ENCODE peak calls at places on chromosomes 13 and 19, in five cellular contexts. One of them, this sample, is unnamed. For H3K4me1, the result is how much of the 10 kb centered on the place peaks cover.

GRCh38 chr13:94546071-94546839 is 49.7 kb downstream of the TGDS start:
- DNase-seq in vagina: no peak
- DNase-seq in tibial nerve: no peak
- DNase-seq in stomach: no peak
- DNase-seq in uterus: no peak
- DNase-seq in this sample: no peak

GRCh38 chr19:55650602-55651230 is 2.7 kb downstream of the CCDC106 start:
- DNase-seq in vagina: no peak
- DNase-seq in tibial nerve: no peak
- DNase-seq in stomach: no peak
- DNase-seq in uterus: no peak
- DNase-seq in this sample: no peak

GRCh38 chr13:51858433-51859247 is 3.1 kb upstream of the CCDC70 start:
- DNase-seq in vagina: no peak
- DNase-seq in tibial nerve: no peak
- DNase-seq in stomach: no peak
- DNase-seq in uterus: no peak
- DNase-seq in this sample: no peak

GRCh38 chr19:29404951-29405727 is 120.7 kb upstream of the VSTM2B start:
- DNase-seq in vagina: no peak
- DNase-seq in tibial nerve: no peak
- DNase-seq in stomach: no peak
- DNase-seq in uterus: peak
- DNase-seq in this sample: no peak

GRCh38 chr13:24053505-24054251 is 106.8 kb upstream of the SPATA13 start:
- DNase-seq in vagina: no peak
- DNase-seq in tibial nerve: no peak
- DNase-seq in stomach: peak
- DNase-seq in uterus: peak
- DNase-seq in this sample: peak

GRCh38 chr19:5954293-5954692 is 23.6 kb downstream of the RANBP3 start:
- DNase-seq in vagina: no peak
- DNase-seq in tibial nerve: no peak
- DNase-seq in stomach: no peak
- DNase-seq in uterus: no peak
- DNase-seq in this sample: no peak

GRCh38 chr19:5850743-5851293 is 431 bp downstream of the FUT3 start:
- DNase-seq in vagina: no peak
- DNase-seq in tibial nerve: no peak
- DNase-seq in stomach: peak
- DNase-seq in uterus: peak
- DNase-seq in this sample: no peak

GRCh38 chr19:15498910-15499309 is 9.4 kb upstream of the CYP4F22 start:
- DNase-seq in vagina: no peak
- DNase-seq in tibial nerve: no peak
- DNase-seq in stomach: no peak
- DNase-seq in uterus: no peak
- DNase-seq in this sample: no peak

GRCh38 chr19:2804156-2805004 is 15.3 kb upstream of the ZNF554 start:
- DNase-seq in vagina: no peak
- DNase-seq in tibial nerve: no peak
- DNase-seq in stomach: no peak
- DNase-seq in uterus: no peak
- DNase-seq in this sample: no peak

GRCh38 chr13:78121459-78122348 is 203.1 kb upstream of the EDNRB start:
- DNase-seq in vagina: no peak
- DNase-seq in tibial nerve: no peak
- DNase-seq in stomach: peak
- DNase-seq in uterus: peak
- DNase-seq in this sample: no peak

GRCh38 chr19:49930483-49931011 is 1.2 kb upstream of the NUP62 start:
- DNase-seq in vagina: no peak
- DNase-seq in tibial nerve: no peak
- DNase-seq in stomach: no peak
- DNase-seq in uterus: peak
- DNase-seq in this sample: no peak

GRCh38 chr19:44984005-44984404 is 17.3 kb upstream of the RELB start:
- DNase-seq in vagina: no peak
- DNase-seq in tibial nerve: no peak
- DNase-seq in stomach: no peak
- DNase-seq in uterus: no peak
- DNase-seq in this sample: no peak

GRCh38 chr19:15562861-15563260 is 52.2 kb upstream of the CYP4F8 start:
- DNase-seq in vagina: no peak
- DNase-seq in tibial nerve: no peak
- DNase-seq in stomach: no peak
- DNase-seq in uterus: no peak
- DNase-seq in this sample: no peak

GRCh38 chr13:34207334-34207733 is 389.4 kb downstream of the RFC3 start:
- DNase-seq in vagina: no peak
- DNase-seq in tibial nerve: no peak
- DNase-seq in stomach: no peak
- DNase-seq in uterus: no peak
- DNase-seq in this sample: peak

GRCh38 chr13:49421391-49421790 is 22.5 kb downstream of the CAB39L start:
- DNase-seq in vagina: no peak
- DNase-seq in tibial nerve: no peak
- DNase-seq in stomach: no peak
- DNase-seq in uterus: no peak
- DNase-seq in this sample: no peak

GRCh38 chr13:43306364-43306763 is 283.0 kb downstream of the DNAJC15 start:
- DNase-seq in vagina: no peak
- DNase-seq in tibial nerve: no peak
- DNase-seq in stomach: no peak
- DNase-seq in uterus: no peak
- DNase-seq in this sample: no peak

GRCh38 chr13:43305416-43305815 is 282.0 kb downstream of the DNAJC15 start:
- DNase-seq in vagina: no peak
- DNase-seq in tibial nerve: no peak
- DNase-seq in stomach: no peak
- DNase-seq in uterus: no peak
- DNase-seq in this sample: no peak

GRCh38 chr13:43309301-43309700 is 285.9 kb downstream of the DNAJC15 start:
- DNase-seq in vagina: no peak
- DNase-seq in tibial nerve: no peak
- DNase-seq in stomach: no peak
- DNase-seq in uterus: no peak
- DNase-seq in this sample: no peak

GRCh38 chr13:43307221-43307920 is 284.0 kb downstream of the DNAJC15 start:
- DNase-seq in vagina: no peak
- DNase-seq in tibial nerve: no peak
- DNase-seq in stomach: no peak
- DNase-seq in uterus: no peak
- DNase-seq in this sample: no peak

GRCh38 chr13:43307921-43308433 is 284.6 kb downstream of the DNAJC15 start:
- DNase-seq in vagina: no peak
- DNase-seq in tibial nerve: peak
- DNase-seq in stomach: peak
- DNase-seq in uterus: peak
- DNase-seq in this sample: peak
- H3K4me1 ChIP-seq in vagina: under half
- H3K4me1 ChIP-seq in tibial nerve: under half
- H3K4me1 ChIP-seq in stomach: under half
- H3K4me1 ChIP-seq in uterus: under half
- H3K4me1 ChIP-seq in this sample: under half

GRCh38 chr19:19662344-19662743 is 1.1 kb downstream of the ATP13A1 start:
- DNase-seq in vagina: no peak
- DNase-seq in tibial nerve: no peak
- DNase-seq in stomach: no peak
- DNase-seq in uterus: no peak
- DNase-seq in this sample: no peak
- H3K27ac ChIP-seq in vagina: no peak
- H3K27ac ChIP-seq in tibial nerve: no peak
- H3K27ac ChIP-seq in stomach: peak
- H3K27ac ChIP-seq in uterus: no peak
- H3K27ac ChIP-seq in this sample: no peak

GRCh38 chr19:4375620-4376228 is 24.6 kb downstream of the SH3GL1 start:
- DNase-seq in vagina: no peak
- DNase-seq in tibial nerve: no peak
- DNase-seq in stomach: no peak
- DNase-seq in uterus: peak
- DNase-seq in this sample: no peak
- TF ChIP-seq CTCF in vagina: no peak
- TF ChIP-seq CTCF in tibial nerve: peak
- TF ChIP-seq CTCF in stomach: no peak
- TF ChIP-seq CTCF in uterus: peak
- TF ChIP-seq CTCF in this sample: peak

GRCh38 chr13:80215368-80215767 is 125.6 kb downstream of the SPRY2 start:
- DNase-seq in vagina: no peak
- DNase-seq in tibial nerve: no peak
- DNase-seq in stomach: no peak
- DNase-seq in uterus: no peak
- DNase-seq in this sample: no peak
- H3K4me1 ChIP-seq in vagina: under half
- H3K4me1 ChIP-seq in tibial nerve: under half
- H3K4me1 ChIP-seq in stomach: under half
- H3K4me1 ChIP-seq in uterus: under half
- H3K4me1 ChIP-seq in this sample: under half

DNA sequence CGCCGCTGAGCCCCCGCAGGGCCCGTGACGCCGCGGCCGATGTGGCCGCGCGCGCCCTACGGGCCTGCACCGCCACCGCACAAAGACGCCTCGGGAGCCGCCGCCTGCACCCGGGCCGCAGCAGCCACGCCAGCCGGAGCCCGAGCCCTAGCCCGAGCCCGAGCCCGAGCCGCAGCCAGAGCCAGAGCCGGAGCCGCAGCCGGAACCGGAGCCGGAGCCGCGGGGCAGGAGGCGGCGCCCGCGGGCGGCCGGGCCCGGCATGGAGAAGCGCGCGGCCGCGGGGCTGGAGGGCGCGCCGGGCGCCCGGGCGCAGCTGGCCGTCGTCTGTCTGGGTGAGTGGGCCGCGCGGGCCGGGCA is 375 bp downstream of the LRP3 start:
- DNase-seq in vagina: no peak
- DNase-seq in tibial nerve: no peak
- DNase-seq in stomach: no peak
- DNase-seq in uterus: no peak
- DNase-seq in this sample: no peak
- H3K27ac ChIP-seq in vagina: peak
- H3K27ac ChIP-seq in tibial nerve: no peak
- H3K27ac ChIP-seq in stomach: no peak
- H3K27ac ChIP-seq in uterus: peak
- H3K27ac ChIP-seq in this sample: no peak

DNA sequence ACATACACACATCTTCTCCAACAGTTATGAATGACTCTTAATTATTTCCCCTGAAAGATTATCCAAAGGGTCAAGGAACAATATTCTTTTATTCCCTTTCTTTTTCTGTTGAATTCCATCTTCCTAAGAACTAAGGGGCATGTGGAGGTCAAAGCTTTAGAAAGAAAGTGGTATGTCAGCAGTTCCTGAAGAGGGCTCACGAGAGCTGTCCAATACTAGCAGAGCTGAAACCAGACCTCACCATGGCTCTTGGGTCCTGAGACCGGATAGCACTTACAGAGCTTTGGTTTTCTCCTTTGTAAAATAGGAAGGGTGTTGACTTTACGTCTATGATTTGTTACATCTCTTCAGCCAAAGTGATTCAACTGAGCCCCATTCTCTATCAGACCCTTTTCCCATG is 109.8 kb upstream of the FREM2 start:
- DNase-seq in vagina: no peak
- DNase-seq in tibial nerve: no peak
- DNase-seq in stomach: no peak
- DNase-seq in uterus: no peak
- DNase-seq in this sample: no peak
- TF ChIP-seq CTCF in vagina: no peak
- TF ChIP-seq CTCF in tibial nerve: no peak
- TF ChIP-seq CTCF in stomach: no peak
- TF ChIP-seq CTCF in uterus: no peak
- TF ChIP-seq CTCF in this sample: peak

GRCh38 chr13:113207890-113208423 is 512 bp downstream of the PCID2 start:
- DNase-seq in vagina: no peak
- DNase-seq in tibial nerve: no peak
- DNase-seq in stomach: no peak
- DNase-seq in uterus: no peak
- DNase-seq in this sample: no peak

GRCh38 chr13:113210834-113211233 is 1.4 kb downstream of the CUL4A start:
- DNase-seq in vagina: no peak
- DNase-seq in tibial nerve: no peak
- DNase-seq in stomach: no peak
- DNase-seq in uterus: no peak
- DNase-seq in this sample: no peak

GRCh38 chr13:113209880-113210421 is 538 bp downstream of the CUL4A start:
- DNase-seq in vagina: no peak
- DNase-seq in tibial nerve: no peak
- DNase-seq in stomach: peak
- DNase-seq in uterus: peak
- DNase-seq in this sample: peak

GRCh38 chr13:113209336-113209879 is at the start of gene CUL4A:
- DNase-seq in vagina: no peak
- DNase-seq in tibial nerve: peak
- DNase-seq in stomach: peak
- DNase-seq in uterus: peak
- DNase-seq in this sample: peak

DNA sequence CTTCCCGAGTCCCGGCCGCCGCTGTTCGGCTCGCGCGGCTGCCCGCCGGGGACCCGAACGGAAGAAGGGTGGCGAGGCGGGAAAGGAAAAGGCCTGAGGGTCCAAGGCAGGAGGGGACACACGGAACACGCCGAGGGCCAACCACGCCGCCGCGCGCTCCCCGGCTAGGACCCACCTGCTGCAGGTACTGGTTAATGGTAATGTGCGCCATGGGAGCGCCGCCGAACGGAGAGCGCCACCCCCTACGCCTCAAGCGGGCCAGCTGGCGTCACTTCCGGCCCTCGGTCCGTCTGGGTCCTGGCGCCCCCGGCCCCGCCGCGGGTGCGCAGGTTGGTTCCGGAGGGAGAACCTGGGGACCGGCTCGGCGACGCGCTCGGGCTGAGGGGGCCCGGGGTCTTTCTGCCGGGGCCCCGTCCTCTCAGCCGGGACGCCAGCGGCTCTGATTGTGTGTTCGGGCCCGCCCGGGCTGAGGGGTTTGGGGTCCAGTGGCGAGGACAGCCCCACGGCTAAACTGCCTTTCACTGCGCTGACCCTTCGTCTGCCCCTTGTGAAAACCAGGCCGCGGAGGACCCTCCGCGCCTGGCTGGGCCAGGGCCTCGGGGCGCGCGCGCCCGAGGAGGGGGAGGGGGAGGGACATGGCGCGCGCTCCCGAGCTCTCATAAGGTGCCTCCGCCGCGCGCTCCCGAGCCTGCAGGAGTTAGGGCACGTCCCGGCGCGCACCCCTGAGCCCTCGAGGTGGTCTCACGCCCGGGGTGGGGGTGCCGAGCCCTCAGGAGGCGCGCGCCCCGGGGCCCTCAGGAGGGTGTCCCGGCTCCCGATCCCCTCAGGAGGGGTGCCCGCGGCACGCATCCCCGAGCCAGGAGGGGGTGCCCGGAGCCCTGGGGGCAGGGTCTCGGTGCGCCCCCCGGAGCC is at the start of gene PCID2:
- DNase-seq in vagina: no peak
- DNase-seq in tibial nerve: peak
- DNase-seq in stomach: peak
- DNase-seq in uterus: peak
- DNase-seq in this sample: peak
- H3K4me1 ChIP-seq in vagina: half or more
- H3K4me1 ChIP-seq in tibial nerve: under half
- H3K4me1 ChIP-seq in stomach: half or more
- H3K4me1 ChIP-seq in uterus: under half
- H3K4me1 ChIP-seq in this sample: under half

GRCh38 chr19:36150586-36150985 is 1.7 kb downstream of the COX7A1 start:
- DNase-seq in vagina: no peak
- DNase-seq in tibial nerve: no peak
- DNase-seq in stomach: no peak
- DNase-seq in uterus: no peak
- DNase-seq in this sample: no peak
- H3K27ac ChIP-seq in vagina: peak
- H3K27ac ChIP-seq in tibial nerve: peak
- H3K27ac ChIP-seq in stomach: peak
- H3K27ac ChIP-seq in uterus: peak
- H3K27ac ChIP-seq in this sample: no peak